ENCODE peak calls at places on chromosomes 13 and 19, in five cellular contexts. K is brain microvascular endothelial cell, C is pancreas, S is HL-60, Q is endothelial cell of umbilical vein. V is an unnamed sample.

GRCh38 chr13:94515911-94516310 is 36.4 kb upstream of the DCT start:
- DNase-seq in C (no peak), K (no peak), S (no peak), Q (no peak), V (no peak)

GRCh38 chr19:33175156-33175782 is 18.9 kb upstream of the LRP3 start:
- DNase-seq in Q (no peak), C (no peak), K (no peak), S (no peak), V (no peak)

GRCh38 chr19:7870571-7871279 is 3.5 kb downstream of the PRR36 start:
- DNase-seq in Q (peak; percentile 33), S (no peak), K (no peak), C (peak; percentile 94), V (no peak)

GRCh38 chr13:51971520-51972426 is 39.5 kb downstream of the ATP7B start:
- DNase-seq in K (no peak), Q (no peak), S (no peak), C (no peak), V (no peak)

GRCh38 chr13:33287142-33287882 is 1.8 kb upstream of the STARD13 start:
- DNase-seq in Q (no peak), S (no peak), C (no peak), K (no peak), V (no peak)

GRCh38 chr13:32443111-32443510 is 15.2 kb upstream of the N4BP2L1 start:
- DNase-seq in K (no peak), C (no peak), S (no peak), Q (peak; percentile 43), V (no peak)

GRCh38 chr19:33740811-33741396 is 55.8 kb upstream of the KCTD15 start:
- DNase-seq in C (no peak), Q (peak; percentile 29), K (peak; percentile 32), S (peak; percentile 14), V (no peak)

GRCh38 chr13:100694722-100695644 is 20.4 kb upstream of the TMTC4 start:
- DNase-seq in Q (peak; percentile 44), S (no peak), C (peak; percentile 80), K (peak; percentile 61), V (no peak)

GRCh38 chr13:39226359-39226758 is 188.1 kb downstream of the NHLRC3 start:
- DNase-seq in K (no peak), S (no peak), C (no peak), Q (no peak), V (no peak)

GRCh38 chr13:85665286-85665685 is 133.9 kb downstream of the SLITRK6 start:
- DNase-seq in Q (no peak), S (no peak), C (no peak), K (peak; percentile 6), V (no peak)

GRCh38 chr13:45416521-45417125 is 1.6 kb downstream of the SLC25A30 start:
- DNase-seq in S (no peak), K (no peak), Q (peak; percentile 51), C (no peak), V (no peak)

GRCh38 chr19:48006762-48007161 is 12.3 kb downstream of the ELSPBP1 start:
- DNase-seq in K (no peak), Q (no peak), C (no peak), S (no peak), V (no peak)

GRCh38 chr13:37141011-37141410 is 35.5 kb upstream of the CSNK1A1L start:
- DNase-seq in K (no peak), Q (no peak), C (no peak), S (no peak), V (no peak)

GRCh38 chr13:92074658-92075057 is 676.2 kb downstream of the GPC5 start:
- DNase-seq in K (no peak), C (no peak), Q (no peak), S (no peak), V (no peak)

GRCh38 chr13:52995946-52996345 is 32.7 kb upstream of the OLFM4 start:
- DNase-seq in Q (no peak), S (no peak), K (no peak), C (no peak), V (no peak)

GRCh38 chr19:3276341-3276799 is 51.9 kb downstream of the CELF5 start:
- DNase-seq in K (no peak), C (peak; percentile 77), S (no peak), Q (no peak), V (no peak)

GRCh38 chr13:64934569-64935362 is 2295.4 kb downstream of the PCDH9 start:
- DNase-seq in K (no peak), Q (no peak), C (no peak), S (no peak), V (no peak)

GRCh38 chr19:54248016-54248601 is 5.5 kb upstream of the LILRA6 start:
- DNase-seq in K (peak; percentile 22), C (no peak), S (peak; percentile 24), Q (peak; percentile 75), V (no peak)

GRCh38 chr19:35641515-35642151 is at the start of gene ETV2:
- DNase-seq in S (no peak), Q (peak; percentile 40), C (no peak), K (peak; percentile 40), V (no peak)

GRCh38 chr13:111216166-111216960 is 101.3 kb downstream of the ARHGEF7 start:
- DNase-seq in C (no peak), K (no peak), Q (no peak), S (no peak), V (peak; percentile 47)

GRCh38 chr19:51627491-51628138 is 2.6 kb downstream of the SIGLEC5 start:
- DNase-seq in Q (no peak), K (no peak), S (no peak), C (peak; percentile 31), V (no peak)

GRCh38 chr13:23790591-23791170 is 98.5 kb downstream of the MIPEP start:
- DNase-seq in K (peak; percentile 92), C (no peak), Q (no peak), S (no peak), V (no peak)

GRCh38 chr19:16232568-16232967 is 34.9 kb downstream of the AP1M1 start:
- DNase-seq in Q (no peak), K (no peak), C (peak; percentile 75), S (no peak), V (no peak)

GRCh38 chr13:102354011-102354410 is 47.8 kb downstream of the FGF14 start:
- DNase-seq in Q (no peak), K (no peak), S (no peak), C (no peak), V (no peak)

GRCh38 chr19:1511989-1512338 is 855 bp downstream of the ADAMTSL5 start:
- DNase-seq in K (no peak), Q (no peak), C (peak; percentile 71), S (no peak), V (no peak)

GRCh38 chr19:1514295-1514661 is 1.5 kb upstream of the ADAMTSL5 start:
- DNase-seq in S (no peak), K (no peak), Q (no peak), C (peak; percentile 56), V (no peak)

GRCh38 chr19:1511318-1511988 is 1.4 kb downstream of the ADAMTSL5 start:
- DNase-seq in S (no peak), Q (no peak), K (no peak), C (peak; percentile 67), V (no peak)

GRCh38 chr19:1513492-1514294 is 874 bp upstream of the ADAMTSL5 start:
- DNase-seq in S (peak; percentile 34), C (peak; percentile 83), Q (no peak), K (no peak), V (no peak)

GRCh38 chr19:1512671-1513491 is at the start of gene ADAMTSL5:
- DNase-seq in K (no peak), Q (no peak), C (peak; percentile 82), S (peak; percentile 20), V (no peak)
- TF ChIP-seq CTCF in K (no peak), Q (no peak), C (no peak), S (no peak), V (no peak)

GRCh38 chr19:46623915-46624502 is 880 bp downstream of the PTGIR start:
- DNase-seq in K (no peak), Q (no peak), C (peak; percentile 66), S (no peak), V (no peak)

GRCh38 chr19:46620716-46621115 is 4.2 kb downstream of the PTGIR start:
- DNase-seq in Q (no peak), S (no peak), K (peak; percentile 28), C (peak; percentile 28), V (no peak)

GRCh38 chr19:46620267-46620666 is 4.6 kb downstream of the PTGIR start:
- DNase-seq in C (no peak), K (no peak), S (no peak), Q (no peak), V (no peak)

GRCh38 chr19:46622118-46622446 is 2.8 kb downstream of the PTGIR start:
- DNase-seq in K (no peak), S (no peak), C (no peak), Q (no peak), V (no peak)

DNA sequence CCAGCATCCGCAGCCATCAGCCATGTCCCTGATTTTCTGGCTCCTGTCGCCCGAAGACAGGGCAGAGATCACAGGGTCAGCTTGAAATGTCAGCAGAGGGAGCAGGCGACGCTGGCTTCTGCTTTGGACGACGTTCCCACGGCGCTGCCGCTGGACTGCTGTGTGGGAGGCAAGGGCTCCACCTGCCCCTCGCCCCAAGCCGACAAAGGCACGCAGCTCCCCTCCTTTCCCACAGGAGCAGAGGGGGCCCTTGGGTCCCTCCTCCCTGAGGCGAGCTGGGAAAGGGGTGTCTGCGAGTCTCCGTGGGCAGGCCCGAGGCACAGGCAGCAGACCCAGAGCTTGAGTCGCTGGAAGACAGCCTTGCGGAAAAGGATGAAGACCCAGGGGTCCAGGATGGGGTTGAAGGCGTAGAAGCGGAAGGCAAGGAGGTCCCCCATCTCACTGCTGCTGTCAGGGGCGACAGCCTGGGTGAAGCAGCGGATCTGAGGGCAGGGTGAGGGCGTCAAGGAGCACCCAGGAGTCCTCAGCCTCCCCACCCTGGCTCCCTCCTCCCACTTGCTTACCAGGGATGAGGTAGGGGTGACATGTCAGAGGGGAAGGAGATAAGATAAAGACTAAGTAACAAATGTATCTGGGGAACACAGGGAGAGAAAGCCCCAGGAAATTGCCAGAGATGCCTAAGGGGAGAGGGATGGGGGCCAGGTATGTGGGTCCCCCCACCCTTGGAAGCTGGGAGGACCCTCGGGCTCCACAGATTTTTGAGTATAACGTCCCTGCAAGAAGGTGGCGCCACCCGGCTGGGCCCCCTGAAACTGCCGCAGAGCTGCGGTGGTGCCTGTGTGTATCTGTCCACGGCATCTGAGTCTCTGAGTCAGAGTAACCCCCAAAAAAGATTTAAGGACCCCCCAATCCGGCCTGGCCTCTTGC is 3.4 kb downstream of the PTGIR start:
- DNase-seq in S (no peak), Q (no peak), K (no peak), C (peak; percentile 60), V (no peak)
- H3K4me3 ChIP-seq in S (no peak overlapping the region), Q (no peak overlapping the region), K (no peak overlapping the region), C (no peak overlapping the region), V (no peak overlapping the region)

DNA sequence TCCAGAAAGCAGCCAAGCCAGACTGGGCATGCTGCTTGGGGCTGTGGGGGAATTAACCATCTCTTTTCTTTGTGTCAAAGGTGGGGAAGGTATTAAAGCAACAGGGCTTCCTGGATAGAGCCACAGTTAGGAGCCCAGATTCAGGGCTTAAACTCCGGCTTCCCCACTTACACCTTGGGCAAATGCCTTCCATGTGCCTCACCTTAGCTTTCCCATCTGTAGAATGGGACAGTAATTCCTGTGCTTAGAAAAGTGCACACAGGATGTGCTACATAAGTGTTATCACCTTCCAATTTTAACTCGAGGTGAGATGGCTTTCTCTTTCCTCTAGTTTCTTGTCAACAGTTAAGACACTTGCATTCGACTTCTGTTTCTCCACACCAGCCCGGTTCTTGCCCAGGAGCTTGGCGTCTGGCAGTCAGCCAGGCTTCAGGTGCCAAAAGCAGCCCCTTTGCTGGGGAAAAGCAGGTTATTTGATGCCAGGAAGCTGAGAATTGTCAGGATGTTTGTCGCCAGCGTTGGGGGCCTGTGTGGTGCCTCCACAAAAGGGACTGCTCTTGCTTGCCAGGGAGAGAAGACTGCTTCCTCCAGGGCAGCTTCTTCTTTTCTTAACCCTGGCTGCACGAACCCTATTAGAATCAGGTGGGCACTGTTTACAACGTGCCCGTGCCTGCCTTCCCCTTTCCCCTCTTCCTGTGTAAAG is 79.2 kb downstream of the SIPA1L3 start:
- DNase-seq in C (no peak), K (no peak), S (no peak), Q (no peak), V (no peak)
- H3K27ac ChIP-seq in C (no peak overlapping the region), K (no peak overlapping the region), S (peak overlapping the region; percentile 57), Q (no peak overlapping the region), V (no peak overlapping the region)

GRCh38 chr19:39187552-39187943 is 9.2 kb upstream of the NCCRP1 start:
- DNase-seq in K (no peak), Q (no peak), S (no peak), C (no peak), V (no peak)
- TF ChIP-seq CTCF in K (no peak), Q (no peak), S (no peak), C (no peak), V (no peak)